ENCODE peak calls at places on chromosomes 12 and 14, in ten cellular contexts. K, Z, P, H, N, J, L, C, D and U are unnamed samples.

GRCh38 chr14:43410631-43411030 is 1096.5 kb downstream of the FSCB start:
- DNase-seq in D (no peak), K (no peak), J (no peak), N (no peak), C (no peak), P (no peak), L (no peak), Z (no peak), H (no peak), U (no peak)

GRCh38 chr14:55914771-55915170 is 203.4 kb upstream of the PELI2 start:
- DNase-seq in C (no peak), H (no peak), P (no peak), L (no peak), Z (no peak), D (no peak), J (no peak), K (no peak), N (no peak), U (no peak)

GRCh38 chr14:87457727-87458126 is 535.3 kb downstream of the GALC start:
- DNase-seq in K (no peak), D (no peak), P (no peak), Z (peak), L (no peak), J (no peak), N (no peak), H (no peak), C (no peak), U (no peak)

GRCh38 chr14:55302770-55303472 is 31.7 kb downstream of the FBXO34 start:
- DNase-seq in C (no peak), H (no peak), J (no peak), N (no peak), D (no peak), Z (no peak), L (no peak), K (peak), P (no peak), U (peak)

GRCh38 chr12:58916891-58917570 is 3.3 kb downstream of the LRIG3 start:
- DNase-seq in N (no peak), C (no peak), Z (peak), L (no peak), H (peak), K (peak), J (no peak), D (peak), P (no peak), U (no peak)

GRCh38 chr12:447132-447531 is 12.6 kb upstream of the B4GALNT3 start:
- DNase-seq in N (no peak), J (no peak), L (no peak), Z (no peak), H (no peak), P (no peak), K (no peak), D (no peak), C (no peak), U (no peak)

GRCh38 chr12:130849561-130850417 is 10.7 kb upstream of the STX2 start:
- DNase-seq in J (no peak), N (no peak), P (no peak), H (no peak), Z (no peak), L (no peak), K (no peak), C (no peak), D (no peak), U (no peak)

GRCh38 chr14:68687746-68688145 is 105.1 kb downstream of the ZFP36L1 start:
- DNase-seq in L (no peak), H (no peak), K (no peak), J (peak), N (no peak), P (no peak), C (no peak), Z (peak), D (no peak), U (no peak)

GRCh38 chr12:67884596-67884995 is 104.7 kb upstream of the IFNG-AS1 start:
- DNase-seq in C (no peak), Z (no peak), K (no peak), L (no peak), J (no peak), P (no peak), N (no peak), D (no peak), H (no peak), U (no peak)

GRCh38 chr14:58059121-58059520 is 92.9 kb downstream of the ARMH4 start:
- DNase-seq in D (no peak), P (no peak), J (no peak), H (no peak), K (no peak), N (no peak), Z (no peak), C (no peak), L (no peak), U (peak)

GRCh38 chr14:89237923-89238529 is 179.0 kb downstream of the FOXN3 start:
- DNase-seq in P (no peak), C (no peak), Z (peak), K (peak), D (no peak), H (no peak), J (no peak), N (no peak), L (no peak), U (peak)

GRCh38 chr14:36619853-36620252 is 37.4 kb upstream of the NKX2-8 start:
- DNase-seq in H (no peak), D (no peak), Z (no peak), N (no peak), C (no peak), K (no peak), L (no peak), J (no peak), P (no peak), U (no peak)

GRCh38 chr12:111705672-111706071 is 19.8 kb downstream of the ACAD10 start:
- DNase-seq in J (no peak), H (no peak), K (no peak), C (no peak), D (no peak), Z (no peak), L (no peak), P (no peak), N (no peak), U (no peak)

GRCh38 chr14:22532345-22533056 is 56.5 kb downstream of the DAD1 start:
- DNase-seq in L (no peak), D (no peak), Z (no peak), H (no peak), K (no peak), C (no peak), J (no peak), N (no peak), P (no peak), U (no peak)

GRCh38 chr12:129467749-129468148 is 436.1 kb downstream of the TMEM132D start:
- DNase-seq in K (peak), Z (no peak), H (peak), L (no peak), P (no peak), C (no peak), N (no peak), D (no peak), J (no peak), U (no peak)

GRCh38 chr12:47910486-47910885 is 5.7 kb upstream of the VDR start:
- DNase-seq in H (no peak), C (no peak), P (no peak), Z (no peak), N (no peak), K (no peak), L (no peak), D (no peak), J (no peak), U (no peak)